ENCODE peak calls at places on chromosomes 16 and 17, in eight cellular contexts. One of them, this sample, is unnamed.
A peak's percentile ranks its signal among the peaks of the same experiment; 100 is the strongest.

GRCh38 chr17:45156242-45156641 is 5.4 kb upstream of the HEXIM2 start:
- DNase-seq in body of pancreas: no peak
- DNase-seq in ascending aorta: no peak
- DNase-seq in uterus: no peak
- DNase-seq in thoracic aorta: no peak
- DNase-seq in mucosa of descending colon: no peak
- DNase-seq in CD8-positive, alpha-beta T cell: no peak
- DNase-seq in astrocyte: no peak
- DNase-seq in this sample: no peak

GRCh38 chr16:67989322-67990017 is 9.2 kb upstream of the DPEP3 start:
- DNase-seq in mucosa of descending colon: no peak
- DNase-seq in thoracic aorta: no peak
- DNase-seq in uterus: no peak
- DNase-seq in astrocyte: no peak
- DNase-seq in CD8-positive, alpha-beta T cell: no peak
- DNase-seq in ascending aorta: no peak
- DNase-seq in body of pancreas: no peak
- DNase-seq in this sample: no peak

GRCh38 chr17:75516619-75517276 is 420 bp downstream of the TSEN54 start:
- DNase-seq in mucosa of descending colon: peak; percentile 59
- DNase-seq in body of pancreas: peak; percentile 23
- DNase-seq in CD8-positive, alpha-beta T cell: peak; percentile 42
- DNase-seq in thoracic aorta: no peak
- DNase-seq in uterus: peak; percentile 46
- DNase-seq in astrocyte: no peak
- DNase-seq in ascending aorta: no peak
- DNase-seq in this sample: peak; percentile 67

GRCh38 chr17:4588862-4589625 is 4.7 kb downstream of the SMTNL2 start:
- DNase-seq in thoracic aorta: no peak
- DNase-seq in uterus: no peak
- DNase-seq in CD8-positive, alpha-beta T cell: no peak
- DNase-seq in astrocyte: no peak
- DNase-seq in body of pancreas: no peak
- DNase-seq in mucosa of descending colon: no peak
- DNase-seq in ascending aorta: no peak
- DNase-seq in this sample: no peak

GRCh38 chr16:86298166-86299131 is 211.9 kb upstream of the FOXF1 start:
- DNase-seq in thoracic aorta: no peak
- DNase-seq in CD8-positive, alpha-beta T cell: no peak
- DNase-seq in body of pancreas: peak; percentile 8
- DNase-seq in astrocyte: peak; percentile 34
- DNase-seq in uterus: peak; percentile 46
- DNase-seq in mucosa of descending colon: peak; percentile 35
- DNase-seq in ascending aorta: no peak
- DNase-seq in this sample: no peak

GRCh38 chr16:88940196-88941050 is 36.6 kb downstream of the CBFA2T3 start:
- DNase-seq in uterus: no peak
- DNase-seq in thoracic aorta: no peak
- DNase-seq in astrocyte: no peak
- DNase-seq in body of pancreas: peak; percentile 80
- DNase-seq in CD8-positive, alpha-beta T cell: no peak
- DNase-seq in mucosa of descending colon: no peak
- DNase-seq in ascending aorta: no peak
- DNase-seq in this sample: no peak

GRCh38 chr16:82050909-82051357 is 15.9 kb downstream of the HSD17B2 start:
- DNase-seq in mucosa of descending colon: no peak
- DNase-seq in body of pancreas: no peak
- DNase-seq in uterus: no peak
- DNase-seq in thoracic aorta: no peak
- DNase-seq in CD8-positive, alpha-beta T cell: no peak
- DNase-seq in ascending aorta: no peak
- DNase-seq in astrocyte: no peak
- DNase-seq in this sample: no peak

GRCh38 chr16:12084436-12084835 is 107.9 kb downstream of the SNX29 start:
- DNase-seq in body of pancreas: no peak
- DNase-seq in astrocyte: no peak
- DNase-seq in ascending aorta: no peak
- DNase-seq in uterus: no peak
- DNase-seq in mucosa of descending colon: no peak
- DNase-seq in thoracic aorta: no peak
- DNase-seq in CD8-positive, alpha-beta T cell: no peak
- DNase-seq in this sample: peak; percentile 15

GRCh38 chr16:14186007-14186953 is 115.2 kb downstream of the MRTFB start:
- DNase-seq in thoracic aorta: peak; percentile 10
- DNase-seq in body of pancreas: peak; percentile 15
- DNase-seq in ascending aorta: no peak
- DNase-seq in mucosa of descending colon: no peak
- DNase-seq in astrocyte: peak; percentile 91
- DNase-seq in uterus: peak; percentile 30
- DNase-seq in CD8-positive, alpha-beta T cell: no peak
- DNase-seq in this sample: no peak

GRCh38 chr17:43372273-43372911 is 26.4 kb upstream of the ARL4D start:
- DNase-seq in CD8-positive, alpha-beta T cell: no peak
- DNase-seq in ascending aorta: no peak
- DNase-seq in thoracic aorta: no peak
- DNase-seq in uterus: peak; percentile 54
- DNase-seq in astrocyte: no peak
- DNase-seq in body of pancreas: peak; percentile 47
- DNase-seq in mucosa of descending colon: no peak
- DNase-seq in this sample: no peak

GRCh38 chr16:50381679-50382440 is 13.1 kb upstream of the BRD7 start:
- DNase-seq in astrocyte: no peak
- DNase-seq in thoracic aorta: no peak
- DNase-seq in CD8-positive, alpha-beta T cell: no peak
- DNase-seq in ascending aorta: no peak
- DNase-seq in uterus: no peak
- DNase-seq in body of pancreas: no peak
- DNase-seq in mucosa of descending colon: no peak
- DNase-seq in this sample: no peak

GRCh38 chr17:44147812-44148211 is 6.1 kb downstream of the HROB start:
- DNase-seq in astrocyte: no peak
- DNase-seq in thoracic aorta: no peak
- DNase-seq in mucosa of descending colon: no peak
- DNase-seq in uterus: no peak
- DNase-seq in body of pancreas: no peak
- DNase-seq in ascending aorta: no peak
- DNase-seq in CD8-positive, alpha-beta T cell: no peak
- DNase-seq in this sample: no peak

GRCh38 chr16:12229759-12230594 is 253.4 kb downstream of the SNX29 start:
- DNase-seq in ascending aorta: no peak
- DNase-seq in CD8-positive, alpha-beta T cell: no peak
- DNase-seq in astrocyte: peak; percentile 20
- DNase-seq in thoracic aorta: no peak
- DNase-seq in uterus: no peak
- DNase-seq in body of pancreas: peak; percentile 8
- DNase-seq in mucosa of descending colon: no peak
- DNase-seq in this sample: no peak

GRCh38 chr17:36188891-36189306 is 7.7 kb downstream of the CCL3L1 start:
- DNase-seq in thoracic aorta: no peak
- DNase-seq in CD8-positive, alpha-beta T cell: peak; percentile 65
- DNase-seq in ascending aorta: peak; percentile 80
- DNase-seq in astrocyte: no peak
- DNase-seq in body of pancreas: peak; percentile 77
- DNase-seq in uterus: no peak
- DNase-seq in mucosa of descending colon: peak; percentile 43
- DNase-seq in this sample: peak; percentile 73

GRCh38 chr17:82384730-82385429 is 13.3 kb downstream of the UTS2R start:
- DNase-seq in astrocyte: peak; percentile 10
- DNase-seq in CD8-positive, alpha-beta T cell: no peak
- DNase-seq in body of pancreas: peak; percentile 88
- DNase-seq in uterus: no peak
- DNase-seq in mucosa of descending colon: peak; percentile 56
- DNase-seq in ascending aorta: peak; percentile 31
- DNase-seq in thoracic aorta: peak; percentile 45
- DNase-seq in this sample: peak; percentile 69

GRCh38 chr17:57999496-58000017 is 7.5 kb downstream of the SRSF1 start:
- DNase-seq in ascending aorta: no peak
- DNase-seq in astrocyte: peak; percentile 37
- DNase-seq in CD8-positive, alpha-beta T cell: no peak
- DNase-seq in body of pancreas: no peak
- DNase-seq in uterus: no peak
- DNase-seq in thoracic aorta: no peak
- DNase-seq in mucosa of descending colon: no peak
- DNase-seq in this sample: no peak

GRCh38 chr17:8488931-8489330 is 53.2 kb downstream of the NDEL1 start:
- DNase-seq in ascending aorta: no peak
- DNase-seq in CD8-positive, alpha-beta T cell: no peak
- DNase-seq in uterus: peak; percentile 59
- DNase-seq in body of pancreas: peak; percentile 50
- DNase-seq in thoracic aorta: peak; percentile 70
- DNase-seq in mucosa of descending colon: no peak
- DNase-seq in astrocyte: peak; percentile 98
- DNase-seq in this sample: no peak

GRCh38 chr16:82070656-82071369 is 35.8 kb downstream of the HSD17B2 start:
- DNase-seq in body of pancreas: no peak
- DNase-seq in astrocyte: peak; percentile 85
- DNase-seq in uterus: no peak
- DNase-seq in ascending aorta: no peak
- DNase-seq in CD8-positive, alpha-beta T cell: no peak
- DNase-seq in mucosa of descending colon: no peak
- DNase-seq in thoracic aorta: no peak
- DNase-seq in this sample: no peak

GRCh38 chr17:19897901-19898300 is 30.2 kb upstream of the ULK2 start:
- DNase-seq in thoracic aorta: no peak
- DNase-seq in body of pancreas: no peak
- DNase-seq in mucosa of descending colon: no peak
- DNase-seq in uterus: no peak
- DNase-seq in ascending aorta: no peak
- DNase-seq in CD8-positive, alpha-beta T cell: no peak
- DNase-seq in astrocyte: peak; percentile 47
- DNase-seq in this sample: no peak

GRCh38 chr16:3049921-3050481 is 3.6 kb downstream of the MMP25 start:
- DNase-seq in mucosa of descending colon: no peak
- DNase-seq in astrocyte: no peak
- DNase-seq in uterus: no peak
- DNase-seq in CD8-positive, alpha-beta T cell: no peak
- DNase-seq in ascending aorta: no peak
- DNase-seq in thoracic aorta: no peak
- DNase-seq in body of pancreas: no peak
- DNase-seq in this sample: no peak

GRCh38 chr17:73874008-73874407 is 229.8 kb upstream of the SDK2 start:
- DNase-seq in thoracic aorta: no peak
- DNase-seq in astrocyte: no peak
- DNase-seq in ascending aorta: no peak
- DNase-seq in body of pancreas: no peak
- DNase-seq in mucosa of descending colon: no peak
- DNase-seq in uterus: no peak
- DNase-seq in CD8-positive, alpha-beta T cell: no peak
- DNase-seq in this sample: no peak
- TF ChIP-seq CTCF in thoracic aorta: no peak
- TF ChIP-seq CTCF in astrocyte: no peak
- TF ChIP-seq CTCF in ascending aorta: no peak
- TF ChIP-seq CTCF in body of pancreas: no peak
- TF ChIP-seq CTCF in mucosa of descending colon: no peak
- TF ChIP-seq CTCF in uterus: no peak
- TF ChIP-seq CTCF in CD8-positive, alpha-beta T cell: no peak
- TF ChIP-seq CTCF in this sample: no peak

GRCh38 chr17:47711366-47712099 is 17.6 kb downstream of the TBKBP1 start:
- DNase-seq in CD8-positive, alpha-beta T cell: no peak
- DNase-seq in mucosa of descending colon: no peak
- DNase-seq in astrocyte: no peak
- DNase-seq in body of pancreas: no peak
- DNase-seq in uterus: no peak
- DNase-seq in thoracic aorta: no peak
- DNase-seq in ascending aorta: no peak
- DNase-seq in this sample: no peak
- H3K4me1 ChIP-seq in CD8-positive, alpha-beta T cell: peaks cover 60% of the 10 kb centered on the region
- H3K4me1 ChIP-seq in mucosa of descending colon: peaks cover 3% of the 10 kb centered on the region
- H3K4me1 ChIP-seq in astrocyte: peaks cover 10% of the 10 kb centered on the region
- H3K4me1 ChIP-seq in body of pancreas: no peaks in the 10 kb centered on the region
- H3K4me1 ChIP-seq in uterus: no peaks in the 10 kb centered on the region
- H3K4me1 ChIP-seq in thoracic aorta: peaks cover 21% of the 10 kb centered on the region
- H3K4me1 ChIP-seq in ascending aorta: no peaks in the 10 kb centered on the region
- H3K4me1 ChIP-seq in this sample: peaks cover 7% of the 10 kb centered on the region

GRCh38 chr17:81345211-81346089 is 49.8 kb upstream of the BAHCC1 start:
- DNase-seq in ascending aorta: no peak
- DNase-seq in CD8-positive, alpha-beta T cell: peak; percentile 41
- DNase-seq in body of pancreas: peak; percentile 94
- DNase-seq in mucosa of descending colon: peak; percentile 77
- DNase-seq in astrocyte: peak; percentile 78
- DNase-seq in uterus: peak; percentile 89
- DNase-seq in thoracic aorta: peak; percentile 53
- DNase-seq in this sample: peak; percentile 93
- TF ChIP-seq CTCF in ascending aorta: peak; percentile 41
- TF ChIP-seq CTCF in CD8-positive, alpha-beta T cell: no peak
- TF ChIP-seq CTCF in body of pancreas: peak; percentile 52
- TF ChIP-seq CTCF in mucosa of descending colon: peak; percentile 8
- TF ChIP-seq CTCF in astrocyte: no peak
- TF ChIP-seq CTCF in uterus: peak; percentile 80
- TF ChIP-seq CTCF in thoracic aorta: peak; percentile 50
- TF ChIP-seq CTCF in this sample: peak; percentile 24

DNA sequence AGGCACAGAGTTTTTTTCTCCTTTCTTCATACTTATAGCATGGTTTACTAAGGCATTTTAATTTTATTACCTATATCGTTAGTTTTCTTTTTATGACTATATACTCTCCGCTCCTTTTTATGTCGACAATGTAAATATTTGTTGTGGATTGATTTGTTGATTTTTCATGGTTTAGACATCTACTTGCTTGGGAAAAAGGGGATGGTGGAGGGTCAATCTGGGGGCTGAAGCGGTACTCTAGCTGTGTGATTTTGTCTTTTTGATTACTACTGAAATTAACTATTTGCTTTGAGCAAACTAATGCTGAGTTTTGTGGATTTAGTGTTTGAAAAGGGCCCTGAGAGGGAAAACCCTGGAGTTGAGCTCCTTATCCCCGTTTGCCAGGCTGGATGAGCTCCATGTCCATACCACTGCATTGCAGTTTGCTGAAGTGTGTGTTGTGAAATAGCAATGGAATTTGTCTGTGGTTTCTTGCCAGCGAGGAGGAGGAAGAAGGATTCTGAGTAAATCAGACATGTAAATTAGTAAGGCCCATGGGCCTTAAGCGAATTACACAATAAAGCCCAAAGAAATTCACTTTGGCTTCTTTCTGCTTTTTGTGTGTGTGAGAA is 72.0 kb downstream of the FTO start:
- DNase-seq in ascending aorta: no peak
- DNase-seq in thoracic aorta: peak; percentile 12
- DNase-seq in uterus: peak; percentile 44
- DNase-seq in mucosa of descending colon: peak; percentile 38
- DNase-seq in CD8-positive, alpha-beta T cell: no peak
- DNase-seq in body of pancreas: peak; percentile 67
- DNase-seq in astrocyte: peak; percentile 95
- DNase-seq in this sample: no peak
- H3K4me1 ChIP-seq in ascending aorta: peaks cover 3% of the 10 kb centered on the region
- H3K4me1 ChIP-seq in thoracic aorta: peaks cover 68% of the 10 kb centered on the region
- H3K4me1 ChIP-seq in uterus: no peaks in the 10 kb centered on the region
- H3K4me1 ChIP-seq in mucosa of descending colon: peaks cover 60% of the 10 kb centered on the region
- H3K4me1 ChIP-seq in CD8-positive, alpha-beta T cell: peaks cover 7% of the 10 kb centered on the region
- H3K4me1 ChIP-seq in body of pancreas: peaks cover 73% of the 10 kb centered on the region
- H3K4me1 ChIP-seq in astrocyte: peaks cover 26% of the 10 kb centered on the region
- H3K4me1 ChIP-seq in this sample: peaks cover 80% of the 10 kb centered on the region

GRCh38 chr16:75238132-75238852 is 13.1 kb downstream of the BCAR1 start:
- DNase-seq in body of pancreas: peak; percentile 66
- DNase-seq in ascending aorta: peak; percentile 67
- DNase-seq in thoracic aorta: peak; percentile 62
- DNase-seq in CD8-positive, alpha-beta T cell: no peak
- DNase-seq in uterus: peak; percentile 92
- DNase-seq in mucosa of descending colon: no peak
- DNase-seq in astrocyte: peak; percentile 91
- DNase-seq in this sample: peak; percentile 61
- TF ChIP-seq CTCF in body of pancreas: no peak
- TF ChIP-seq CTCF in ascending aorta: no peak
- TF ChIP-seq CTCF in thoracic aorta: peak; percentile 18
- TF ChIP-seq CTCF in CD8-positive, alpha-beta T cell: no peak
- TF ChIP-seq CTCF in uterus: no peak
- TF ChIP-seq CTCF in mucosa of descending colon: no peak
- TF ChIP-seq CTCF in astrocyte: no peak
- TF ChIP-seq CTCF in this sample: no peak

GRCh38 chr17:32356750-32357149 is 6.8 kb downstream of the ZNF207 start:
- DNase-seq in astrocyte: no peak
- DNase-seq in body of pancreas: no peak
- DNase-seq in uterus: no peak
- DNase-seq in mucosa of descending colon: no peak
- DNase-seq in thoracic aorta: no peak
- DNase-seq in ascending aorta: no peak
- DNase-seq in CD8-positive, alpha-beta T cell: no peak
- DNase-seq in this sample: no peak
- H3K4me1 ChIP-seq in astrocyte: peaks cover 17% of the 10 kb centered on the region
- H3K4me1 ChIP-seq in body of pancreas: peaks cover 39% of the 10 kb centered on the region
- H3K4me1 ChIP-seq in uterus: peaks cover 20% of the 10 kb centered on the region
- H3K4me1 ChIP-seq in mucosa of descending colon: peaks cover 37% of the 10 kb centered on the region
- H3K4me1 ChIP-seq in thoracic aorta: peaks cover 53% of the 10 kb centered on the region
- H3K4me1 ChIP-seq in ascending aorta: peaks cover 16% of the 10 kb centered on the region
- H3K4me1 ChIP-seq in CD8-positive, alpha-beta T cell: peaks cover 65% of the 10 kb centered on the region
- H3K4me1 ChIP-seq in this sample: peaks cover 62% of the 10 kb centered on the region

This sample was measured in lower lobe of right lung.